ENCODE peak calls at places on chromosome 6, in four cellular contexts. Y is cardiac muscle cell, Z is HT1080, G is HTR-8/SVneo. P is an unnamed sample.

GRCh38 chr6:154611847-154612246 is 101.4 kb upstream of the CNKSR3 start:
- DNase-seq in G (no peak), Z (no peak), Y (no peak), P (no peak)

GRCh38 chr6:70846207-70846835 is 110.5 kb downstream of the B3GAT2 start:
- DNase-seq in Y (no peak), G (no peak), Z (no peak), P (no peak)

GRCh38 chr6:33975631-33976424 is 170.1 kb downstream of the GRM4 start:
- DNase-seq in G (no peak), Z (no peak), Y (no peak), P (no peak)

GRCh38 chr6:151388997-151389639 is 2.2 kb downstream of the ZBTB2 start:
- DNase-seq in Y (no peak), G (no peak), Z (no peak), P (no peak)

GRCh38 chr6:14079971-14080370 is 37.6 kb upstream of the CD83 start:
- DNase-seq in G (no peak), Z (no peak), Y (no peak), P (no peak)

GRCh38 chr6:20197251-20197650 is 15.0 kb downstream of the MBOAT1 start:
- DNase-seq in G (no peak), Y (no peak), Z (no peak), P (no peak)

GRCh38 chr6:35359744-35360348 is 17.5 kb downstream of the PPARD start:
- DNase-seq in Y (peak; percentile 28), G (no peak), Z (peak; percentile 66), P (no peak)

GRCh38 chr6:44701038-44701636 is 313.6 kb downstream of the CDC5L start:
- DNase-seq in Z (no peak), G (no peak), Y (no peak), P (no peak)

GRCh38 chr6:136920858-136921520 is 1.1 kb upstream of the SLC35D3 start:
- DNase-seq in Y (peak; percentile 10), Z (no peak), G (no peak), P (peak; percentile 48)

P was measured in HuH-7.